ENCODE peak calls at places on chromosomes 6 and 20, in nine cellular contexts. F is cardiac muscle cell, W is cardiac fibroblast, S is fibroblast of lung, L is mucosa of descending colon, G is colonic mucosa, X is NT2/D1, Z is BE2C, P is dorsolateral prefrontal cortex. C is an unnamed sample.

GRCh38 chr20:50666709-50667310 is 24.5 kb downstream of the RIPOR3 start:
- DNase-seq in Z (no peak), F (no peak), S (no peak), W (no peak), L (no peak), G (no peak), P (no peak), X (no peak), C (no peak)

GRCh38 chr6:38080349-38080748 is 260.8 kb downstream of the ZFAND3 start:
- DNase-seq in P (no peak), L (no peak), S (peak; percentile 43), G (no peak), F (no peak), W (peak; percentile 56), X (no peak), Z (no peak), C (peak; percentile 16)

GRCh38 chr6:161422710-161423109 is 148.8 kb upstream of the AGPAT4 start:
- DNase-seq in F (no peak), L (no peak), Z (no peak), P (no peak), W (no peak), X (no peak), G (no peak), S (peak; percentile 53), C (no peak)

GRCh38 chr6:38262041-38262440 is 377.7 kb downstream of the BTBD9 start:
- DNase-seq in S (peak; percentile 96), Z (no peak), P (no peak), L (no peak), G (no peak), X (peak; percentile 65), F (peak; percentile 72), W (peak; percentile 92), C (peak; percentile 68)

GRCh38 chr6:170036916-170037315 is 254.0 kb downstream of the DLL1 start:
- DNase-seq in G (no peak), Z (no peak), L (no peak), S (no peak), X (no peak), P (no peak), W (no peak), F (no peak), C (no peak)

GRCh38 chr6:35496851-35497570 is at the start of gene TEAD3:
- DNase-seq in W (peak; percentile 71), G (peak; percentile 70), F (peak; percentile 83), P (no peak), L (peak; percentile 54), X (peak; percentile 68), Z (peak; percentile 61), S (peak; percentile 55), C (no peak)

GRCh38 chr6:18047406-18047805 is 60.0 kb upstream of the KIF13A start:
- DNase-seq in P (no peak), X (no peak), W (peak; percentile 49), L (peak; percentile 49), G (peak; percentile 52), Z (no peak), F (peak; percentile 18), S (peak; percentile 78), C (peak; percentile 31)

GRCh38 chr6:166969390-166970002 is 13.1 kb upstream of the RNASET2 start:
- DNase-seq in S (no peak), X (no peak), F (no peak), W (no peak), L (no peak), Z (no peak), P (no peak), G (no peak), C (no peak)

GRCh38 chr20:61274326-61274725 is 22.3 kb downstream of the CDH4 start:
- DNase-seq in X (no peak), Z (no peak), W (no peak), F (no peak), G (no peak), P (no peak), L (no peak), S (no peak), C (no peak)

GRCh38 chr20:49395183-49395582 is 87.3 kb downstream of the KCNB1 start:
- DNase-seq in F (no peak), Z (peak; percentile 40), L (peak; percentile 24), S (no peak), W (no peak), X (no peak), P (no peak), G (no peak), C (no peak)

GRCh38 chr20:62707981-62708521 is 585 bp upstream of the NTSR1 start:
- DNase-seq in G (no peak), W (no peak), P (no peak), X (peak; percentile 27), F (no peak), L (no peak), Z (peak; percentile 49), S (no peak), C (no peak)
- H3K4me3 ChIP-seq in G (no peak overlapping the region), W (no peak overlapping the region), P (peak overlapping the region; percentile 50), X (peak overlapping the region; percentile 40), F (no peak overlapping the region), L (no peak overlapping the region), Z (no peak overlapping the region), S (no peak overlapping the region), C (no peak overlapping the region)

GRCh38 chr6:79538481-79538971 is 1.3 kb upstream of the LCA5 start:
- DNase-seq in F (peak; percentile 26), P (no peak), S (peak; percentile 41), Z (no peak), L (no peak), W (peak; percentile 43), G (no peak), X (no peak), C (no peak)
- H3K4me3 ChIP-seq in F (peak overlapping the region; percentile 78), P (peak overlapping the region; percentile 89), S (peak overlapping the region; percentile 93), Z (peak overlapping the region; percentile 95), L (no peak overlapping the region), W (peak overlapping the region; percentile 87), G (peak overlapping the region; percentile 68), X (peak overlapping the region; percentile 66), C (peak overlapping the region; percentile 81)

GRCh38 chr6:53062369-53062639 is 2.9 kb upstream of the FBXO9 start:
- DNase-seq in G (no peak), S (no peak), Z (no peak), F (no peak), L (no peak), W (no peak), P (no peak), X (no peak), C (no peak)
- H3K4me3 ChIP-seq in G (peak overlapping the region; percentile 85), S (peak overlapping the region; percentile 88), Z (peak overlapping the region; percentile 88), F (peak overlapping the region; percentile 81), L (no peak overlapping the region), W (no peak overlapping the region), P (peak overlapping the region; percentile 76), X (peak overlapping the region; percentile 69), C (no peak overlapping the region)

DNA sequence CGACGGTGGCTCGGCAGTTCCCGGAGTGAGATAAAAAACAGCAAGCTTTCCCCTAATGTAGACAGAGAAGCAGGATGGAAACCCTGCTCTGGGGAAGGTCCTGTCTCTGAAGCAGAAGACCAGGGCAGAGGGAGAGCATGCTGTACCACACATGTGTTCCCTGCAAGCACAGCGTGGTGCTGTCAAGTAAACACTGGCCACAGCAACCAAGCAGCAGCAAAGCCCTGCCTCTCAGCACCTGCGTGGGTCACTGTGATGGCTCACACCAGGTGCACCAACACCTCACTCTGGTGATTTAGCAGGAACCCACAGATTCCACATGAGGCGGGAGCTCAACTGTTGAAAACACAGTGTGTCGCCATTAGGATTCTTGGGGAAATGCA is 65.2 kb upstream of the TXNDC5 start:
- DNase-seq in S (no peak), X (no peak), P (no peak), G (no peak), L (peak; percentile 16), Z (peak; percentile 36), W (peak; percentile 21), F (peak; percentile 60), C (no peak)
- H3K4me3 ChIP-seq in S (no peak overlapping the region), X (no peak overlapping the region), P (peak overlapping the region; percentile 36), G (no peak overlapping the region), L (no peak overlapping the region), Z (peak overlapping the region; percentile 50), W (no peak overlapping the region), F (no peak overlapping the region), C (no peak overlapping the region)

GRCh38 chr6:11589261-11589660 is 51.7 kb downstream of the TMEM170B start:
- DNase-seq in S (no peak), F (no peak), X (no peak), W (peak; percentile 42), L (no peak), G (no peak), Z (no peak), P (no peak), C (no peak)

GRCh38 chr6:11586117-11586516 is 48.6 kb downstream of the TMEM170B start:
- DNase-seq in S (peak; percentile 50), G (no peak), W (no peak), X (no peak), Z (no peak), P (no peak), L (no peak), F (no peak), C (no peak)

GRCh38 chr6:11584264-11584663 is 46.7 kb downstream of the TMEM170B start:
- DNase-seq in G (no peak), Z (no peak), S (peak; percentile 35), W (peak; percentile 13), L (no peak), F (no peak), P (no peak), X (no peak), C (no peak)

GRCh38 chr6:11585426-11586016 is 48.0 kb downstream of the TMEM170B start:
- DNase-seq in L (peak; percentile 42), S (peak; percentile 50), F (peak; percentile 76), Z (no peak), G (no peak), P (no peak), W (peak; percentile 84), X (no peak), C (no peak)

GRCh38 chr6:11586574-11586973 is 49.0 kb downstream of the TMEM170B start:
- DNase-seq in P (no peak), W (peak; percentile 89), X (no peak), G (no peak), Z (no peak), L (no peak), S (peak; percentile 95), F (peak; percentile 80), C (peak; percentile 38)
- H3K4me3 ChIP-seq in P (no peak overlapping the region), W (no peak overlapping the region), X (no peak overlapping the region), G (no peak overlapping the region), Z (no peak overlapping the region), L (no peak overlapping the region), S (no peak overlapping the region), F (no peak overlapping the region), C (no peak overlapping the region)

DNA sequence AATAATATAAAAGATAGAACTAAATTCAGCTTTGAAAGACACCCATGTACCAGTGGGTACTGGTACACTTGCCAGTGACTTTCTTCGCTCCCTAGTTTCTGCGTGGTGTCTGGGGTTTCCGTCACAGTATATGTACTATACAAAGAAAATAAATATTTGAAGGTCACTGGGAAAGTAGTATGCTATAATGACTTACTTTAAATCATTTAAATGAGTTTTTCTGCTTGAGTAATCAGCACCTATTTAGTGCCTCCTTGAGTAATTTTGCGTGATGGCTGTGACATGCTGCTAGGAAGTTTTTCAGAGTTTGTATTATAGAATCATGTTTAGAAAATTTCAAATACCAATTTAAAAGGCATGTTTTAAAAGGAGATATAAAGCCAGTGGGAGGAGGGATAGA is 3.2 kb upstream of the CTCFL start:
- DNase-seq in G (no peak), P (no peak), W (no peak), S (no peak), L (no peak), Z (no peak), F (no peak), X (no peak), C (no peak)
- H3K4me3 ChIP-seq in G (no peak overlapping the region), P (no peak overlapping the region), W (no peak overlapping the region), S (no peak overlapping the region), L (no peak overlapping the region), Z (no peak overlapping the region), F (no peak overlapping the region), X (no peak overlapping the region), C (no peak overlapping the region)